ENCODE peak calls at places on chromosomes 4 and X, in ten cellular contexts. One of them, this sample, is unnamed.

GRCh38 chr4:48944659-48945290 is 38.2 kb upstream of the OCIAD2 start:
- DNase-seq in CD4-positive, CD25-positive, alpha-beta regulatory T cell: peak
- DNase-seq in Panc1: no peak
- DNase-seq in SJCRH30: peak
- DNase-seq in left ventricle myocardium inferior: no peak
- DNase-seq in A549: no peak
- DNase-seq in Peyer's patch: peak
- DNase-seq in fibroblast of lung: no peak
- DNase-seq in Karpas-422: peak
- DNase-seq in WERI-Rb-1: peak
- DNase-seq in this sample: peak

GRCh38 chr4:15882675-15883086 is 55.9 kb downstream of the FGFBP1 start:
- DNase-seq in CD4-positive, CD25-positive, alpha-beta regulatory T cell: peak
- DNase-seq in Panc1: peak
- DNase-seq in SJCRH30: peak
- DNase-seq in left ventricle myocardium inferior: no peak
- DNase-seq in A549: peak
- DNase-seq in Peyer's patch: no peak
- DNase-seq in fibroblast of lung: peak
- DNase-seq in Karpas-422: peak
- DNase-seq in WERI-Rb-1: peak
- DNase-seq in this sample: peak

GRCh38 chrX:10769696-10770619 is 149.6 kb upstream of the MID1 start:
- DNase-seq in CD4-positive, CD25-positive, alpha-beta regulatory T cell: no peak
- DNase-seq in Panc1: no peak
- DNase-seq in SJCRH30: peak
- DNase-seq in left ventricle myocardium inferior: no peak
- DNase-seq in A549: no peak
- DNase-seq in Peyer's patch: no peak
- DNase-seq in fibroblast of lung: peak
- DNase-seq in Karpas-422: no peak
- DNase-seq in WERI-Rb-1: no peak
- DNase-seq in this sample: no peak

GRCh38 chr4:30717208-30718020 is 2.8 kb upstream of the PCDH7 start:
- DNase-seq in CD4-positive, CD25-positive, alpha-beta regulatory T cell: no peak
- DNase-seq in Panc1: no peak
- DNase-seq in SJCRH30: peak
- DNase-seq in left ventricle myocardium inferior: peak
- DNase-seq in A549: peak
- DNase-seq in Peyer's patch: no peak
- DNase-seq in fibroblast of lung: peak
- DNase-seq in Karpas-422: no peak
- DNase-seq in WERI-Rb-1: peak
- DNase-seq in this sample: peak

GRCh38 chr4:576991-577498 is 950 bp upstream of the TMEM271 start:
- DNase-seq in CD4-positive, CD25-positive, alpha-beta regulatory T cell: no peak
- DNase-seq in Panc1: no peak
- DNase-seq in SJCRH30: peak
- DNase-seq in left ventricle myocardium inferior: no peak
- DNase-seq in A549: no peak
- DNase-seq in Peyer's patch: no peak
- DNase-seq in fibroblast of lung: no peak
- DNase-seq in Karpas-422: no peak
- DNase-seq in WERI-Rb-1: peak
- DNase-seq in this sample: no peak

GRCh38 chr4:123397276-123398150 is 918 bp downstream of the SPRY1 start:
- DNase-seq in CD4-positive, CD25-positive, alpha-beta regulatory T cell: peak
- DNase-seq in Panc1: no peak
- DNase-seq in SJCRH30: peak
- DNase-seq in left ventricle myocardium inferior: peak
- DNase-seq in A549: no peak
- DNase-seq in Peyer's patch: peak
- DNase-seq in fibroblast of lung: peak
- DNase-seq in Karpas-422: no peak
- DNase-seq in WERI-Rb-1: peak
- DNase-seq in this sample: peak

GRCh38 chr4:76738081-76738931 is 159.6 kb downstream of the SOWAHB start:
- DNase-seq in CD4-positive, CD25-positive, alpha-beta regulatory T cell: no peak
- DNase-seq in Panc1: no peak
- DNase-seq in SJCRH30: no peak
- DNase-seq in left ventricle myocardium inferior: no peak
- DNase-seq in A549: no peak
- DNase-seq in Peyer's patch: no peak
- DNase-seq in fibroblast of lung: peak
- DNase-seq in Karpas-422: no peak
- DNase-seq in WERI-Rb-1: no peak
- DNase-seq in this sample: no peak

GRCh38 chr4:143482753-143483362 is 30.6 kb upstream of the SMARCA5 start:
- DNase-seq in CD4-positive, CD25-positive, alpha-beta regulatory T cell: no peak
- DNase-seq in Panc1: peak
- DNase-seq in SJCRH30: peak
- DNase-seq in left ventricle myocardium inferior: no peak
- DNase-seq in A549: peak
- DNase-seq in Peyer's patch: no peak
- DNase-seq in fibroblast of lung: peak
- DNase-seq in Karpas-422: peak
- DNase-seq in WERI-Rb-1: no peak
- DNase-seq in this sample: no peak

GRCh38 chr4:158946825-158947224 is 156.1 kb upstream of the RAPGEF2 start:
- DNase-seq in CD4-positive, CD25-positive, alpha-beta regulatory T cell: no peak
- DNase-seq in Panc1: no peak
- DNase-seq in SJCRH30: no peak
- DNase-seq in left ventricle myocardium inferior: no peak
- DNase-seq in A549: no peak
- DNase-seq in Peyer's patch: no peak
- DNase-seq in fibroblast of lung: no peak
- DNase-seq in Karpas-422: no peak
- DNase-seq in WERI-Rb-1: no peak
- DNase-seq in this sample: no peak

GRCh38 chrX:6898371-6898770 is 249.1 kb upstream of the STS start:
- DNase-seq in CD4-positive, CD25-positive, alpha-beta regulatory T cell: no peak
- DNase-seq in Panc1: no peak
- DNase-seq in SJCRH30: no peak
- DNase-seq in left ventricle myocardium inferior: no peak
- DNase-seq in A549: no peak
- DNase-seq in Peyer's patch: no peak
- DNase-seq in fibroblast of lung: no peak
- DNase-seq in Karpas-422: no peak
- DNase-seq in WERI-Rb-1: no peak
- DNase-seq in this sample: no peak

GRCh38 chrX:54043696-54044125 is 562 bp downstream of the PHF8 start:
- DNase-seq in CD4-positive, CD25-positive, alpha-beta regulatory T cell: peak
- DNase-seq in Panc1: no peak
- DNase-seq in SJCRH30: peak
- DNase-seq in left ventricle myocardium inferior: peak
- DNase-seq in A549: no peak
- DNase-seq in Peyer's patch: peak
- DNase-seq in fibroblast of lung: peak
- DNase-seq in Karpas-422: peak
- DNase-seq in WERI-Rb-1: peak
- DNase-seq in this sample: peak

GRCh38 chr4:87461281-87461700 is 38.9 kb downstream of the NUDT9 start:
- DNase-seq in CD4-positive, CD25-positive, alpha-beta regulatory T cell: no peak
- DNase-seq in Panc1: no peak
- DNase-seq in SJCRH30: no peak
- DNase-seq in left ventricle myocardium inferior: no peak
- DNase-seq in A549: no peak
- DNase-seq in Peyer's patch: no peak
- DNase-seq in fibroblast of lung: peak
- DNase-seq in Karpas-422: peak
- DNase-seq in WERI-Rb-1: no peak
- DNase-seq in this sample: no peak

GRCh38 chrX:56232221-56233082 is at the start of gene KLF8:
- DNase-seq in CD4-positive, CD25-positive, alpha-beta regulatory T cell: peak
- DNase-seq in Panc1: no peak
- DNase-seq in SJCRH30: no peak
- DNase-seq in left ventricle myocardium inferior: peak
- DNase-seq in A549: no peak
- DNase-seq in Peyer's patch: peak
- DNase-seq in fibroblast of lung: no peak
- DNase-seq in Karpas-422: no peak
- DNase-seq in WERI-Rb-1: no peak
- DNase-seq in this sample: peak

GRCh38 chrX:14027511-14028019 is 2.1 kb downstream of the GEMIN8 start:
- DNase-seq in CD4-positive, CD25-positive, alpha-beta regulatory T cell: no peak
- DNase-seq in Panc1: no peak
- DNase-seq in SJCRH30: no peak
- DNase-seq in left ventricle myocardium inferior: no peak
- DNase-seq in A549: no peak
- DNase-seq in Peyer's patch: no peak
- DNase-seq in fibroblast of lung: peak
- DNase-seq in Karpas-422: peak
- DNase-seq in WERI-Rb-1: no peak
- DNase-seq in this sample: no peak

GRCh38 chr4:38605794-38606586 is 58.0 kb upstream of the KLF3 start:
- DNase-seq in CD4-positive, CD25-positive, alpha-beta regulatory T cell: no peak
- DNase-seq in Panc1: no peak
- DNase-seq in SJCRH30: peak
- DNase-seq in left ventricle myocardium inferior: no peak
- DNase-seq in A549: no peak
- DNase-seq in Peyer's patch: no peak
- DNase-seq in fibroblast of lung: no peak
- DNase-seq in Karpas-422: no peak
- DNase-seq in WERI-Rb-1: no peak
- DNase-seq in this sample: no peak

GRCh38 chrX:120334137-120334536 is 22.9 kb upstream of the TMEM255A start:
- DNase-seq in CD4-positive, CD25-positive, alpha-beta regulatory T cell: no peak
- DNase-seq in Panc1: no peak
- DNase-seq in SJCRH30: no peak
- DNase-seq in left ventricle myocardium inferior: no peak
- DNase-seq in A549: no peak
- DNase-seq in Peyer's patch: no peak
- DNase-seq in fibroblast of lung: no peak
- DNase-seq in Karpas-422: no peak
- DNase-seq in WERI-Rb-1: no peak
- DNase-seq in this sample: no peak

DNA sequence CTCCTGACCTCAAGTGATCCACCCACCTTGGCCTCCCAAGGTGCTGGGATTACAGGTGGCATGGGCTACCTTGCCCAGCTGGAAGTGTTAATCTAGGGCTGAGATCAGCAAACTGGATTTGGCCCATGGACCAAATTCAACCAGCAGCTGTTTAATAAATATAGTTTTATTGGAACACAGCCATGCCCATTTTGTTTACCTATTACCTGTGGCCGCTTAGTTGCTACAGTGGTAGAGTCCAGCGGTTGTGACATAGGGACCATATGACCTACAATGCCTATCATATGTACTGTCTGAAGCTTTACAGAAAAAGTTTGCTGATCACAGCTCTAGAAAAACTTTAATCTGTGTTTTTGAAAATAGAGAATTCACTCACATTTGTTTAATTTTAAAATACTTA is 17.2 kb upstream of the PDHA1 start:
- DNase-seq in CD4-positive, CD25-positive, alpha-beta regulatory T cell: no peak
- DNase-seq in Panc1: no peak
- DNase-seq in SJCRH30: no peak
- DNase-seq in left ventricle myocardium inferior: no peak
- DNase-seq in A549: no peak
- DNase-seq in Peyer's patch: no peak
- DNase-seq in fibroblast of lung: no peak
- DNase-seq in Karpas-422: no peak
- DNase-seq in WERI-Rb-1: no peak
- DNase-seq in this sample: no peak
- H3K4me3 ChIP-seq in CD4-positive, CD25-positive, alpha-beta regulatory T cell: no peak
- H3K4me3 ChIP-seq in Panc1: no peak
- H3K4me3 ChIP-seq in SJCRH30: no peak
- H3K4me3 ChIP-seq in left ventricle myocardium inferior: no peak
- H3K4me3 ChIP-seq in A549: no peak
- H3K4me3 ChIP-seq in Peyer's patch: no peak
- H3K4me3 ChIP-seq in fibroblast of lung: no peak
- H3K4me3 ChIP-seq in Karpas-422: no peak
- H3K4me3 ChIP-seq in WERI-Rb-1: no peak
- H3K4me3 ChIP-seq in this sample: no peak

DNA sequence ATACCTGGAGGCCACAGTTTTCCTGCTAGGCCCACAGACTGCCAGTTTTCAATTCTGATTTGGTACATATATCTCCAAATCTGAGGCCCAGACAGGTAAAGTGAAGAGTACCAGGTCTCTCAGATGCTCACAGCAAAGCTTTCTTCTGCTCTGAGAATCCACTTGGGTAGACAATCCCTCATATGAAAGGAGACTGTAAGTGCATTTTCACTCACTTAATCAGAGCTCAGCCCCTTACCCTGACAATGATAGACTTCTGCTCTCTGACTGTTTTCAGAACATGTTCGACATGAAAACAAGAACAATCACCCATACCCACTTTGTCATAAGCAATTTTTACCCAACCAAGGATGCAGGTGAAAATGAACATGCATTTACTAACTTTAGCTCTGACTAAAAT is 7.1 kb downstream of the GPRIN3 start:
- DNase-seq in CD4-positive, CD25-positive, alpha-beta regulatory T cell: no peak
- DNase-seq in Panc1: no peak
- DNase-seq in SJCRH30: no peak
- DNase-seq in left ventricle myocardium inferior: no peak
- DNase-seq in A549: no peak
- DNase-seq in Peyer's patch: no peak
- DNase-seq in fibroblast of lung: no peak
- DNase-seq in Karpas-422: no peak
- DNase-seq in WERI-Rb-1: no peak
- DNase-seq in this sample: no peak
- H3K27ac ChIP-seq in CD4-positive, CD25-positive, alpha-beta regulatory T cell: peak
- H3K27ac ChIP-seq in Panc1: no peak
- H3K27ac ChIP-seq in SJCRH30: no peak
- H3K27ac ChIP-seq in left ventricle myocardium inferior: peak
- H3K27ac ChIP-seq in A549: peak
- H3K27ac ChIP-seq in Peyer's patch: peak
- H3K27ac ChIP-seq in fibroblast of lung: no peak
- H3K27ac ChIP-seq in Karpas-422: peak
- H3K27ac ChIP-seq in WERI-Rb-1: no peak
- H3K27ac ChIP-seq in this sample: no peak

GRCh38 chr4:166198921-166199320 is 325.9 kb downstream of the TLL1 start:
- DNase-seq in CD4-positive, CD25-positive, alpha-beta regulatory T cell: no peak
- DNase-seq in Panc1: no peak
- DNase-seq in SJCRH30: peak
- DNase-seq in left ventricle myocardium inferior: no peak
- DNase-seq in A549: no peak
- DNase-seq in Peyer's patch: no peak
- DNase-seq in fibroblast of lung: no peak
- DNase-seq in Karpas-422: no peak
- DNase-seq in WERI-Rb-1: no peak
- DNase-seq in this sample: no peak
- H3K4me3 ChIP-seq in CD4-positive, CD25-positive, alpha-beta regulatory T cell: no peak
- H3K4me3 ChIP-seq in Panc1: no peak
- H3K4me3 ChIP-seq in SJCRH30: peak
- H3K4me3 ChIP-seq in left ventricle myocardium inferior: no peak
- H3K4me3 ChIP-seq in A549: no peak
- H3K4me3 ChIP-seq in Peyer's patch: no peak
- H3K4me3 ChIP-seq in fibroblast of lung: no peak
- H3K4me3 ChIP-seq in Karpas-422: no peak
- H3K4me3 ChIP-seq in WERI-Rb-1: no peak
- H3K4me3 ChIP-seq in this sample: no peak

DNA sequence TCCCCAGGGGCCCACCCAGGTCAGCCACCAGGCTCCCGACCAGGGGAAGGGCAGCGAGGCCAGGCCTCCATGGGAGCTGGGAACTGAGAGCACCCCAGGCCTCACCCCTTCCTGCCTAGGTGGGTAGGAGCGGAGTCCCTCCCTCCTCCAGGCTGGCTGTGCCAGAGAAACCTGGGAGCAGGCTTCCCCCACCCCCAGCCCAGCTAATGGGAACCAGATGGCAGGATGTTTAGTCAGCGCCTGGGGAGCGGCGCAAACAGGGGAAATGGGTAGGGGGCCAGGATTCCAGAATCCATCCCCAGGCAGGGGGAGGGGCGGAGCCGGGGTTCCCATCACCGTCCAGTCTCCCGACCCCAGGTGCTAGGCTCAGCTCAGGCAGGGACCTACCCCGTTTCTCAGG is 6.7 kb upstream of the HAUS7 start:
- DNase-seq in CD4-positive, CD25-positive, alpha-beta regulatory T cell: no peak
- DNase-seq in Panc1: no peak
- DNase-seq in SJCRH30: no peak
- DNase-seq in left ventricle myocardium inferior: no peak
- DNase-seq in A549: no peak
- DNase-seq in Peyer's patch: no peak
- DNase-seq in fibroblast of lung: peak
- DNase-seq in Karpas-422: no peak
- DNase-seq in WERI-Rb-1: peak
- DNase-seq in this sample: no peak
- H3K27ac ChIP-seq in CD4-positive, CD25-positive, alpha-beta regulatory T cell: no peak
- H3K27ac ChIP-seq in Panc1: no peak
- H3K27ac ChIP-seq in SJCRH30: no peak
- H3K27ac ChIP-seq in left ventricle myocardium inferior: peak
- H3K27ac ChIP-seq in A549: no peak
- H3K27ac ChIP-seq in Peyer's patch: no peak
- H3K27ac ChIP-seq in fibroblast of lung: peak
- H3K27ac ChIP-seq in Karpas-422: no peak
- H3K27ac ChIP-seq in WERI-Rb-1: peak
- H3K27ac ChIP-seq in this sample: no peak